ENCODE peak calls at places on chromosomes 3 and 15, in four cellular contexts. G, P, T and D are unnamed samples.

GRCh38 chr15:36784098-36784670 is 204.8 kb downstream of the CDIN1 start:
- DNase-seq in G (no peak), P (no peak), T (no peak), D (no peak)

GRCh38 chr3:73419179-73419803 is 205.4 kb downstream of the PDZRN3 start:
- DNase-seq in G (no peak), P (no peak), T (peak), D (no peak)

GRCh38 chr3:98705212-98705611 is 57.9 kb upstream of the ST3GAL6 start:
- DNase-seq in G (no peak), P (no peak), T (peak), D (no peak)

GRCh38 chr15:34759347-34759746 is 4.5 kb upstream of the GJD2 start:
- DNase-seq in G (no peak), P (no peak), T (no peak), D (no peak)

GRCh38 chr3:58333206-58334012 is 717 bp downstream of the PXK start:
- DNase-seq in G (peak), P (peak), T (no peak), D (no peak)

GRCh38 chr3:5757213-5757804 is 569.8 kb downstream of the EDEM1 start:
- DNase-seq in G (no peak), P (no peak), T (no peak), D (no peak)

GRCh38 chr15:82647835-82648256 is 683 bp upstream of the CPEB1 start:
- DNase-seq in G (peak), P (peak), T (no peak), D (no peak)

GRCh38 chr15:47586653-47587224 is 130.6 kb upstream of the SEMA6D start:
- DNase-seq in G (no peak), P (no peak), T (no peak), D (peak)

GRCh38 chr3:123552095-123552714 is 32.6 kb downstream of the HACD2 start:
- DNase-seq in G (no peak), P (peak), T (no peak), D (no peak)

GRCh38 chr15:101646652-101647051 is 5.5 kb downstream of the TM2D3 start:
- DNase-seq in G (peak), P (no peak), T (no peak), D (peak)
- H3K27ac ChIP-seq in G (no peak), P (no peak), T (no peak), D (no peak)

DNA sequence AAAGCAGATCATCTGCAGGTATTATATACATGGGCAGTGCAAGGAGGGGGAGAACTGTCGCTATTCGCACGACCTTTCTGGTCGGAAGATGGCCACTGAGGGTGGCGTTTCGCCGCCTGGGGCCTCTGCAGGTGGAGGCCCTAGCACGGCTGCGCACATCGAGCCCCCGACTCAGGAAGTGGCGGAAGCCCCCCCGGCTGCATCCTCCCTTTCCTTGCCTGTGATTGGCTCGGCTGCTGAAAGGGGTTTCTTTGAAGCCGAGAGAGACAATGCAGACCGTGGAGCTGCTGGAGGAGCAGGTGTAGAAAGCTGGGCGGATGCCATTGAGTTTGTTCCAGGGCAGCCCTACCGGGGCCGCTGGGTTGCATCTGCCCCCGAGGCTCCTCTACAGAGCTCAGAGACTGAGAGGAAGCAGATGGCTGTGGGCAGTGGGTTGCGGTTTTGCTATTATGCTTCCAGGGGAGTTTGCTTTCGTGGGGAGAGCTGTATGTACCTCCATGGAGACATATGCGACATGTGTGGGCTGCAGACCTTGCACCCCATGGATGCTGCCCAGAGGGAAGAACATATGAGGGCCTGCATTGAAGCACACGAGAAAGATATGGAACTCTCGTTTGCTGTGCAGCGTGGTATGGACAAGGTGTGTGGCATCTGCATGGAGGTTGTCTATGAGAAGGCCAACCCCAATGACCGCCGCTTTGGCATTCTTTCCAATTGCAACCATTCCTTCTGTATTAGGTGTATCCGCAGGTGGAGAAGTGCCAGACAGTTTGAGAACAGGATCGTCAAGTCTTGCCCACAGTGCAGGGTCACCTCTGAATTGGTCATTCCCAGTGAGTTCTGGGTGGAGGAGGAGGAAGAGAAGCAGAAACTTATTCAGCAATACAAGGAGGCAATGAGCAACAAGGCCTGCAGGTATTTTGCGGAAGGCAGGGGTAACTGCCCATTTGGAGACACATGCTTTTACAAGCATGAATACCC is 886 bp downstream of the MKRN3 start:
- DNase-seq in G (no peak), P (peak), T (no peak), D (peak)
- H3K4me3 ChIP-seq in G (peak), P (no peak), T (peak), D (no peak)

DNA sequence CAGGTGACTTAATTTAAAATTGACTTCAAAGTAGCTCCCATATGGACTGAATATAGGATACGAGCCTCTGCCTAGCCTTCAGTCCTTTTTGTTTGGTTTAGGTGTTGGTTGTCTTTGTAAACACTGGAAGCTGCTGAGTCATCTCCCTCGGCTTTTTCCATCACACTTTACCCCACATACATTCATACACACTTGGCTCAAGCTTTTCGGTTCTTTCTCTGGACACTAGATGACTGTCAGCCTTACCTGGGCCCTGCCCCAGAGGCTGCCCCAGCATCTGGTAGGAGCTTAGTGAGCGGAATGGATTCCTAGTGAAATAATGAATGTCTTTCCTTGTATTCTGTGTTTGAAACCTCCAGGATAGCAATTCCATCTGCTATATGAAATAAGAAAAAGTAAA is 201.4 kb upstream of the IL12A start:
- DNase-seq in G (no peak), P (no peak), T (peak), D (no peak)
- H3K27ac ChIP-seq in G (no peak), P (no peak), T (peak), D (peak)

GRCh38 chr15:45064386-45064785 is 41.4 kb downstream of the SORD start:
- DNase-seq in G (no peak), P (no peak), T (peak), D (no peak)
- H3K4me3 ChIP-seq in G (no peak), P (no peak), T (no peak), D (no peak)